ENCODE peak calls at places on chromosomes 5 and 9, in eight cellular contexts. H is left colon, D is OCI-M1, V is T-helper 9 cell, Q is NCI-H1436 treated with DMSO at 0.1 percent for 48 hours, U is Right ventricle myocardium superior, C is NAMALWA, Z is GM23248. K is an unnamed sample.

GRCh38 chr5:151570058-151570457 is 21.1 kb downstream of the FAT2 start:
- DNase-seq in H (no peak), D (no peak), V (no peak), Q (no peak), U (no peak), C (no peak), Z (no peak), K (no peak)

GRCh38 chr9:109010676-109011655 is 2.3 kb downstream of the CTNNAL1 start:
- DNase-seq in H (no peak), D (peak; percentile 78), V (peak; percentile 23), Q (no peak), U (no peak), C (peak; percentile 72), Z (peak; percentile 80), K (peak; percentile 16)

GRCh38 chr5:34534237-34535108 is 121.7 kb upstream of the RAI14 start:
- DNase-seq in H (no peak), D (no peak), V (no peak), Q (no peak), U (no peak), C (no peak), Z (peak; percentile 92), K (no peak)

GRCh38 chr9:132144708-132145365 is 17.0 kb upstream of the NTNG2 start:
- DNase-seq in H (no peak), D (peak; percentile 12), V (no peak), Q (no peak), U (no peak), C (no peak), Z (peak; percentile 64), K (no peak)

GRCh38 chr9:4069457-4070162 is 230.3 kb downstream of the GLIS3 start:
- DNase-seq in H (no peak), D (no peak), V (no peak), Q (no peak), U (no peak), C (no peak), Z (no peak), K (no peak)

GRCh38 chr9:16679327-16679821 is 191.1 kb downstream of the BNC2 start:
- DNase-seq in H (no peak), D (no peak), V (no peak), Q (no peak), U (no peak), C (peak; percentile 1), Z (peak; percentile 87), K (no peak)

GRCh38 chr9:99778829-99779228 is 42.9 kb upstream of the NR4A3 start:
- DNase-seq in H (no peak), D (no peak), V (no peak), Q (no peak), U (no peak), C (no peak), Z (no peak), K (no peak)

GRCh38 chr5:90747693-90748092 is 189.1 kb downstream of the ADGRV1 start:
- DNase-seq in H (no peak), D (no peak), V (no peak), Q (no peak), U (no peak), C (no peak), Z (no peak), K (no peak)

GRCh38 chr5:143101134-143101533 is 302.4 kb downstream of the NR3C1 start:
- DNase-seq in H (no peak), D (peak; percentile 39), V (no peak), Q (no peak), U (no peak), C (no peak), Z (no peak), K (no peak)

GRCh38 chr9:112097712-112098688 is 77.1 kb downstream of the SUSD1 start:
- DNase-seq in H (peak; percentile 59), D (peak; percentile 93), V (peak; percentile 60), Q (peak; percentile 17), U (peak; percentile 54), C (peak; percentile 86), Z (peak; percentile 80), K (peak; percentile 85)

GRCh38 chr5:1551426-1551825 is 27.7 kb upstream of the LPCAT1 start:
- DNase-seq in H (no peak), D (no peak), V (no peak), Q (no peak), U (no peak), C (no peak), Z (no peak), K (no peak)

GRCh38 chr5:72817076-72817476 is 615 bp downstream of the TNPO1 start:
- DNase-seq in H (peak; percentile 69), D (peak; percentile 68), V (peak; percentile 15), Q (no peak), U (peak; percentile 72), C (peak; percentile 68), Z (peak; percentile 86), K (no peak)

GRCh38 chr9:121741198-121741918 is 89.9 kb downstream of the DAB2IP start:
- DNase-seq in H (no peak), D (no peak), V (no peak), Q (no peak), U (no peak), C (no peak), Z (no peak), K (no peak)

GRCh38 chr5:36150676-36151433 is 832 bp downstream of the LMBRD2 start:
- DNase-seq in H (peak; percentile 50), D (peak; percentile 74), V (no peak), Q (no peak), U (peak; percentile 55), C (peak; percentile 87), Z (peak; percentile 83), K (peak; percentile 56)

GRCh38 chr5:2255915-2256645 is 373.4 kb upstream of the IRX4 start:
- DNase-seq in H (no peak), D (no peak), V (no peak), Q (no peak), U (no peak), C (no peak), Z (no peak), K (no peak)

GRCh38 chr5:151947924-151948323 is 23.3 kb upstream of the GLRA1 start:
- DNase-seq in H (no peak), D (peak; percentile 14), V (no peak), Q (no peak), U (no peak), C (no peak), Z (no peak), K (no peak)

GRCh38 chr9:121326130-121326838 is 43.8 kb downstream of the STOM start:
- DNase-seq in H (peak; percentile 42), D (no peak), V (no peak), Q (no peak), U (peak; percentile 93), C (no peak), Z (peak; percentile 93), K (no peak)

GRCh38 chr9:132354645-132355355 is at the start of gene SETX:
- DNase-seq in H (peak; percentile 98), D (peak; percentile 99), V (peak; percentile 91), Q (peak; percentile 84), U (peak; percentile 99), C (peak; percentile 97), Z (peak; percentile 99), K (peak; percentile 98)

GRCh38 chr5:138054863-138055558 is 22.1 kb upstream of the FAM13B start:
- DNase-seq in H (no peak), D (peak; percentile 44), V (no peak), Q (no peak), U (no peak), C (no peak), Z (no peak), K (no peak)

GRCh38 chr5:174459832-174460448 is 264.4 kb upstream of the MSX2 start:
- DNase-seq in H (peak; percentile 13), D (no peak), V (no peak), Q (no peak), U (no peak), C (no peak), Z (no peak), K (no peak)

GRCh38 chr9:126341461-126341860 is 14.8 kb downstream of the MVB12B start:
- DNase-seq in H (no peak), D (no peak), V (no peak), Q (no peak), U (no peak), C (no peak), Z (no peak), K (no peak)

GRCh38 chr9:32968101-32969011 is 33.1 kb downstream of the APTX start:
- DNase-seq in H (peak; percentile 68), D (peak; percentile 80), V (peak; percentile 57), Q (no peak), U (peak; percentile 51), C (peak; percentile 67), Z (peak; percentile 67), K (peak; percentile 67)

GRCh38 chr9:107732781-107733529 is 243.4 kb upstream of the KLF4 start:
- DNase-seq in H (no peak), D (peak; percentile 52), V (no peak), Q (no peak), U (peak; percentile 50), C (no peak), Z (peak; percentile 88), K (no peak)

GRCh38 chr5:77355751-77356150 is 136.4 kb downstream of the WDR41 start:
- DNase-seq in H (no peak), D (no peak), V (no peak), Q (no peak), U (no peak), C (no peak), Z (no peak), K (no peak)

GRCh38 chr5:120677481-120677880 is 213.4 kb downstream of the PRR16 start:
- DNase-seq in H (no peak), D (no peak), V (no peak), Q (no peak), U (no peak), C (no peak), Z (no peak), K (peak; percentile 45)

GRCh38 chr5:178177569-178177968 is 9.6 kb downstream of the GMCL2 start:
- DNase-seq in H (no peak), D (no peak), V (no peak), Q (no peak), U (no peak), C (no peak), Z (no peak), K (no peak)